ENCODE peak calls at places on chromosomes 11 and 22, in six cellular contexts. I is GM20000, G is AG09309, Y is MM.1S, F is IMR-90, A is heart left ventricle. J is an unnamed sample.
A peak's percentile ranks its signal among the peaks of the same experiment; 100 is the strongest.

GRCh38 chr22:35446365-35446764 is 46.4 kb downstream of the MCM5 start:
- DNase-seq in I (no peak), G (peak; percentile 52), Y (no peak), F (peak; percentile 95), A (no peak), J (no peak)

GRCh38 chr22:35219012-35219411 is 38.3 kb upstream of the HMGXB4 start:
- DNase-seq in I (no peak), G (peak; percentile 40), Y (no peak), F (peak; percentile 69), A (no peak), J (no peak)

GRCh38 chr11:12691473-12691872 is 17.3 kb downstream of the TEAD1 start:
- DNase-seq in I (no peak), G (no peak), Y (no peak), F (peak; percentile 86), A (no peak), J (no peak)

GRCh38 chr22:40418366-40419201 is 48.2 kb downstream of the SGSM3 start:
- DNase-seq in I (no peak), G (no peak), Y (no peak), F (peak; percentile 56), A (peak; percentile 69), J (no peak)

GRCh38 chr22:19892249-19892879 is 37.7 kb upstream of the GNB1L start:
- DNase-seq in I (peak; percentile 77), G (no peak), Y (no peak), F (peak; percentile 53), A (no peak), J (peak; percentile 80)

GRCh38 chr22:46071451-46072029 is 78.8 kb upstream of the PPARA start:
- DNase-seq in I (no peak), G (peak; percentile 84), Y (peak; percentile 58), F (peak; percentile 90), A (peak; percentile 95), J (no peak)

GRCh38 chr11:76234704-76235232 is 28.5 kb upstream of the WNT11 start:
- DNase-seq in I (peak; percentile 47), G (no peak), Y (peak; percentile 45), F (no peak), A (peak; percentile 61), J (peak; percentile 68)

GRCh38 chr11:17354070-17354924 is 2.7 kb downstream of the NCR3LG1 start:
- DNase-seq in I (peak; percentile 83), G (no peak), Y (peak; percentile 77), F (peak; percentile 79), A (peak; percentile 44), J (peak; percentile 70)

GRCh38 chr11:118313242-118313641 is 8.7 kb downstream of the CD3E start:
- DNase-seq in I (no peak), G (no peak), Y (no peak), F (no peak), A (no peak), J (no peak)

GRCh38 chr22:39030705-39031104 is 9.8 kb downstream of the APOBEC3D start:
- DNase-seq in I (no peak), G (no peak), Y (no peak), F (no peak), A (no peak), J (no peak)

GRCh38 chr11:62770778-62771143 is 435 bp upstream of the TAF6L start:
- DNase-seq in I (no peak), G (no peak), Y (no peak), F (no peak), A (peak; percentile 43), J (no peak)

GRCh38 chr11:133928628-133929059 is 28.1 kb downstream of the IGSF9B start:
- DNase-seq in I (no peak), G (no peak), Y (no peak), F (no peak), A (no peak), J (no peak)

GRCh38 chr22:42431401-42432019 is 693 bp downstream of the NFAM1 start:
- DNase-seq in I (no peak), G (no peak), Y (no peak), F (no peak), A (no peak), J (no peak)

GRCh38 chr11:111602865-111603632 is 800 bp downstream of the SIK2 start:
- DNase-seq in I (peak; percentile 39), G (no peak), Y (peak; percentile 22), F (peak; percentile 43), A (peak; percentile 63), J (peak; percentile 48)

GRCh38 chr22:48923165-48923875 is 904.4 kb downstream of the BRD1 start:
- DNase-seq in I (no peak), G (no peak), Y (no peak), F (no peak), A (no peak), J (no peak)

GRCh38 chr11:68798221-68798813 is 43.4 kb downstream of the CPT1A start:
- DNase-seq in I (no peak), G (no peak), Y (no peak), F (no peak), A (no peak), J (peak; percentile 69)

GRCh38 chr22:19889951-19890350 is 35.3 kb upstream of the GNB1L start:
- DNase-seq in I (no peak), G (no peak), Y (no peak), F (no peak), A (no peak), J (no peak)

GRCh38 chr11:105132716-105133511 is 6.7 kb downstream of the CARD18 start:
- DNase-seq in I (no peak), G (no peak), Y (no peak), F (peak; percentile 89), A (no peak), J (no peak)

GRCh38 chr22:42617155-42617983 is 2.7 kb upstream of the POLDIP3 start:
- DNase-seq in I (no peak), G (no peak), Y (no peak), F (no peak), A (no peak), J (no peak)

GRCh38 chr11:68037481-68038225 is 1.2 kb upstream of the TCIRG1 start:
- DNase-seq in I (no peak), G (no peak), Y (no peak), F (no peak), A (peak; percentile 34), J (no peak)

GRCh38 chr22:29155966-29156365 is 49.7 kb upstream of the EMID1 start:
- DNase-seq in I (no peak), G (no peak), Y (no peak), F (no peak), A (no peak), J (no peak)

GRCh38 chr22:29157759-29158535 is 47.7 kb upstream of the EMID1 start:
- DNase-seq in I (no peak), G (no peak), Y (no peak), F (no peak), A (no peak), J (no peak)

GRCh38 chr22:29158546-29158945 is 47.1 kb upstream of the EMID1 start:
- DNase-seq in I (no peak), G (no peak), Y (no peak), F (no peak), A (no peak), J (no peak)

GRCh38 chr22:29154364-29155048 is 51.2 kb upstream of the EMID1 start:
- DNase-seq in I (peak; percentile 85), G (no peak), Y (peak; percentile 70), F (peak; percentile 51), A (peak; percentile 76), J (peak; percentile 88)

DNA sequence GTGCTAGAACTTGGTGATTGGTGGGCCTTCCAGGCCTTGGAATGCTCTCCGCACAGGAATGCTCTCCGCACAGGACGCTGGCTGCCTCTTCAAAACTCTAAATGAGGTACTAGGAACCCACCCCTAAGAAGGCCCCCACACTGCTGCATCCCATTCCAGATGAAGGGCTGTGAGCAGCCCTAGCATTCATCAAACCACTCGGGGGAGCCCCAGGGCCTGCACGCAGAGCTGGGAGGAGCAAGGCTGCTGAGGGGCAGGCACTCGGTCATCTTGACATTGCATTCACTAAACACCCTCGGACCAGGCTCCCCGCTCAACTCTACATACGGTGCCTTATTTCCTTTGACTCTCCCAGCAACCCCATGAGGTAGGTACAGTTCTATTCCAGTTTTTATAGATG is 49.2 kb upstream of the EMID1 start:
- DNase-seq in I (peak; percentile 50), G (no peak), Y (no peak), F (peak; percentile 5), A (no peak), J (no peak)
- TF ChIP-seq CTCF in I (peak; percentile 20), G (peak; percentile 4), Y (no peak), F (peak; percentile 31), A (no peak), J (peak; percentile 31)

GRCh38 chr22:29251265-29251664 is 16.5 kb downstream of the RHBDD3 start:
- DNase-seq in I (no peak), G (no peak), Y (no peak), F (no peak), A (no peak), J (no peak)

GRCh38 chr22:29243874-29244446 is 23.8 kb downstream of the RHBDD3 start:
- DNase-seq in I (no peak), G (no peak), Y (peak; percentile 78), F (no peak), A (no peak), J (no peak)

GRCh38 chr22:29244785-29245625 is 22.8 kb downstream of the RHBDD3 start:
- DNase-seq in I (no peak), G (no peak), Y (no peak), F (no peak), A (no peak), J (no peak)

DNA sequence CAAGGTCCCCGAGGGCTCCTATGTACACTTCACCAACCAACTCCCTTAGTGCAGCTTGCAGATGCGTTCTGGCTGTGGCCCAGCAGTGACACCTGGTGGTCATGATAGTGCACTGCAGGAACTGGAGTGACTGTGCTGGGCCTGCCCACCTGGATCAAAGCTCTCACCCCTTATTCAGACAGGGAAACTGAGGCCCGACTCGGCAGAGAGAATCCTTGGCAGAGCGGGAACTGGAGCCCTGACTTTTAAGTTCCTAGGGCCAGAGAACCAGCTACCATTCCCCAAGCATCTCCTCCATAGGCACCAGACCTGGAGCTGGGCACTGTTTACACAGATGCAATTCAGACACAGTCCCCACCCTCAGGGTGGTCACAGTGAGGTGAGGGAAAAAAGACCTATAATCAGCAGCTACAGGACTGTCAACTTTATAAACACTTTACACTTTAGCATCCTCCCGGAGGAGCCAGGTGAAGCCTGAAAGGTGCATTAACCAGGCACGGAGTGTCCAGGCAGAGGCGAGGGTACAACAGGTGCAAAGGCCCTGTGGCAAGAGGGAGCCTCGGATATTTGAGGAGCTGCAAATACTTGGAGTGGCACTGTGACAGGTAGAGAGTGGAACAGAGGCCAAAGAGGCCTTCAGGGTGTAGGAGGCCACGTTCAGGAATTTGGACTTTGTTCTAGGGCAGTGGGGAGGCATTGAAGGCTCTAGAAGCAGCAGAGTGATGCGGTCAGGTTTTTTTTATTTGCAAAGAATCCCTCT is 22.0 kb downstream of the RHBDD3 start:
- DNase-seq in I (peak; percentile 85), G (no peak), Y (peak; percentile 81), F (peak; percentile 54), A (peak; percentile 69), J (peak; percentile 87)
- TF ChIP-seq CTCF in I (peak; percentile 97), G (peak; percentile 99), Y (peak; percentile 98), F (peak; percentile 95), A (peak; percentile 92), J (peak; percentile 97)

DNA sequence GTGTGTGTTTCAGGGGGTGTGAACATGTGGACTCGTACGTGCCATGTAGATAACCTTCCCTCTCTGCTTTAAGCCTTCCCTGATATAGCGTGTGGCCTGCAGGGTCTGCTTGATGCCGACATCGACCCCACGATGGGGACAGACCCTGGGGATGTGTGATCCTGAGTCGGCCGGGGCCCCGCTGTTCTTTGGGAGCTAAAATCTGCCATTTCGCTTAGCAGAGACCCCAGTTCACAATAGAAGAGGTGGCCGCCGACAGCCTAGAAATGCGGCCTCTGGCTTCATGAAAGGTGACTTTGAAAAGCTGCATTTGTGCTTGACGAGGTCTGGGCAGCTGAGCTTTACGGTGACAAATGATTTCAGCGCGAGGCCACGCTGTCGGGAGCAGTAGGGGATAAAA is 71.6 kb downstream of the RPS6KA4 start:
- DNase-seq in I (no peak), G (no peak), Y (no peak), F (no peak), A (no peak), J (no peak)
- TF ChIP-seq CTCF in I (no peak), G (no peak), Y (no peak), F (no peak), A (no peak), J (no peak)

GRCh38 chr11:116215471-116216113 is 557.2 kb downstream of the BUD13 start:
- DNase-seq in I (no peak), G (no peak), Y (no peak), F (no peak), A (no peak), J (no peak)
- TF ChIP-seq CTCF in I (peak; percentile 10), G (peak; percentile 14), Y (peak; percentile 19), F (no peak), A (peak; percentile 14), J (no peak)